ENCODE peak calls at places on chromosomes 5 and 9, in ten cellular contexts. One of them, this sample, is unnamed.

GRCh38 chr5:31270396-31270795 is 76.9 kb downstream of the CDH6 start:
- DNase-seq in fibroblast of the aortic adventitia: peak
- DNase-seq in PC-9: no peak
- DNase-seq in AG08396: no peak
- DNase-seq in CD14-positive monocyte: no peak
- DNase-seq in sciatic nerve: no peak
- DNase-seq in endothelial cell: peak
- DNase-seq in AML-193: peak
- DNase-seq in anterior cingulate cortex: no peak
- DNase-seq in Peyer's patch: no peak
- DNase-seq in this sample: no peak

GRCh38 chr9:127903557-127904475 is 4.4 kb upstream of the ST6GALNAC6 start:
- DNase-seq in anterior cingulate cortex: no peak
- DNase-seq in sciatic nerve: peak
- DNase-seq in fibroblast of the aortic adventitia: no peak
- DNase-seq in AML-193: no peak
- DNase-seq in endothelial cell: peak
- DNase-seq in PC-9: no peak
- DNase-seq in AG08396: no peak
- DNase-seq in CD14-positive monocyte: no peak
- DNase-seq in Peyer's patch: peak
- DNase-seq in this sample: peak

GRCh38 chr5:158709279-158709678 is 390.4 kb downstream of the EBF1 start:
- DNase-seq in Peyer's patch: no peak
- DNase-seq in CD14-positive monocyte: no peak
- DNase-seq in sciatic nerve: no peak
- DNase-seq in AML-193: no peak
- DNase-seq in endothelial cell: no peak
- DNase-seq in anterior cingulate cortex: no peak
- DNase-seq in AG08396: no peak
- DNase-seq in fibroblast of the aortic adventitia: no peak
- DNase-seq in PC-9: no peak
- DNase-seq in this sample: no peak

GRCh38 chr9:113594484-113595299 is 131.2 kb downstream of the RGS3 start:
- DNase-seq in AG08396: no peak
- DNase-seq in anterior cingulate cortex: no peak
- DNase-seq in Peyer's patch: no peak
- DNase-seq in CD14-positive monocyte: no peak
- DNase-seq in PC-9: no peak
- DNase-seq in sciatic nerve: no peak
- DNase-seq in endothelial cell: no peak
- DNase-seq in AML-193: no peak
- DNase-seq in fibroblast of the aortic adventitia: no peak
- DNase-seq in this sample: no peak

GRCh38 chr9:117343416-117343815 is 71.4 kb downstream of the ASTN2 start:
- DNase-seq in fibroblast of the aortic adventitia: no peak
- DNase-seq in sciatic nerve: no peak
- DNase-seq in endothelial cell: no peak
- DNase-seq in PC-9: no peak
- DNase-seq in AG08396: no peak
- DNase-seq in Peyer's patch: no peak
- DNase-seq in AML-193: no peak
- DNase-seq in CD14-positive monocyte: no peak
- DNase-seq in anterior cingulate cortex: no peak
- DNase-seq in this sample: no peak

GRCh38 chr5:11851402-11851801 is 52.8 kb downstream of the CTNND2 start:
- DNase-seq in Peyer's patch: no peak
- DNase-seq in fibroblast of the aortic adventitia: no peak
- DNase-seq in PC-9: no peak
- DNase-seq in anterior cingulate cortex: peak
- DNase-seq in AG08396: no peak
- DNase-seq in CD14-positive monocyte: no peak
- DNase-seq in sciatic nerve: no peak
- DNase-seq in AML-193: no peak
- DNase-seq in endothelial cell: no peak
- DNase-seq in this sample: no peak

GRCh38 chr5:27007121-27007520 is 31.3 kb downstream of the CDH9 start:
- DNase-seq in endothelial cell: no peak
- DNase-seq in Peyer's patch: no peak
- DNase-seq in CD14-positive monocyte: no peak
- DNase-seq in AG08396: no peak
- DNase-seq in PC-9: no peak
- DNase-seq in fibroblast of the aortic adventitia: no peak
- DNase-seq in AML-193: no peak
- DNase-seq in anterior cingulate cortex: no peak
- DNase-seq in sciatic nerve: no peak
- DNase-seq in this sample: no peak

GRCh38 chr9:134497283-134497860 is 144.2 kb upstream of the COL5A1 start:
- DNase-seq in AML-193: no peak
- DNase-seq in PC-9: no peak
- DNase-seq in fibroblast of the aortic adventitia: no peak
- DNase-seq in endothelial cell: no peak
- DNase-seq in sciatic nerve: no peak
- DNase-seq in anterior cingulate cortex: no peak
- DNase-seq in Peyer's patch: no peak
- DNase-seq in CD14-positive monocyte: no peak
- DNase-seq in AG08396: no peak
- DNase-seq in this sample: no peak

GRCh38 chr9:93083592-93084470 is 12.2 kb upstream of the CARD19 start:
- DNase-seq in anterior cingulate cortex: no peak
- DNase-seq in sciatic nerve: peak
- DNase-seq in Peyer's patch: no peak
- DNase-seq in CD14-positive monocyte: no peak
- DNase-seq in PC-9: no peak
- DNase-seq in endothelial cell: no peak
- DNase-seq in fibroblast of the aortic adventitia: no peak
- DNase-seq in AG08396: no peak
- DNase-seq in AML-193: no peak
- DNase-seq in this sample: no peak